ENCODE peak calls at places on chromosomes 5 and 9, in eight cellular contexts. I is heart left ventricle; K is hypothalamus; T is posterior cingulate gyrus; A is activated CD4-positive, CD25-positive, alpha-beta regulatory T cell; Y is NCI-H1417; E is stimulated activated CD4-positive, alpha-beta T cell treated with anti-CD3 and anti-CD28 coated beads, TNF-alpha, amount 100 ng/mL, for 1 hour; X is LNCaP clone FGC. G is an unnamed sample.

GRCh38 chr5:107670028-107670926 is 460 bp downstream of the EFNA5 start:
- DNase-seq in E (no peak), T (peak), X (no peak), Y (peak), A (no peak), K (peak), I (peak), G (no peak)

GRCh38 chr9:132465131-132465635 is 55.2 kb downstream of the CFAP77 start:
- DNase-seq in T (no peak), A (no peak), Y (no peak), I (no peak), K (no peak), E (no peak), X (no peak), G (no peak)

GRCh38 chr9:4640027-4640426 is 22.1 kb upstream of the PLPP6 start:
- DNase-seq in X (no peak), K (no peak), Y (no peak), E (no peak), I (no peak), A (no peak), T (no peak), G (no peak)

GRCh38 chr5:139710370-139711066 is 62.4 kb downstream of the CXXC5 start:
- DNase-seq in Y (peak), I (peak), X (no peak), K (no peak), E (no peak), T (peak), A (no peak), G (peak)

GRCh38 chr9:7097040-7097715 is 339.4 kb downstream of the KDM4C start:
- DNase-seq in Y (no peak), T (no peak), X (no peak), A (no peak), E (no peak), I (no peak), K (no peak), G (no peak)

GRCh38 chr5:89728750-89729149 is 680.8 kb downstream of the CETN3 start:
- DNase-seq in K (no peak), I (peak), E (no peak), A (no peak), X (peak), Y (no peak), T (no peak), G (no peak)

GRCh38 chr5:111627862-111628261 is 115.5 kb upstream of the STARD4 start:
- DNase-seq in E (no peak), K (no peak), I (no peak), T (no peak), X (no peak), A (no peak), Y (no peak), G (no peak)

GRCh38 chr5:6201626-6202025 is 176.7 kb downstream of the MED10 start:
- DNase-seq in Y (no peak), X (no peak), T (no peak), E (no peak), I (no peak), A (no peak), K (no peak), G (no peak)

G was measured in activated B cell treated with CpG ODN at 0.5 μM for 24 hours.